ENCODE peak calls at places on chromosome 15, in nine cellular contexts. One of them, this sample, is unnamed.

GRCh38 chr15:32979710-32980109 is 214.8 kb downstream of the FMN1 start:
- DNase-seq in AG04450: peak; percentile 91
- DNase-seq in IMR-90: peak; percentile 98
- DNase-seq in glutamatergic neuron: no peak
- DNase-seq in tibial artery: no peak
- DNase-seq in CD4-positive, alpha-beta T cell: no peak
- DNase-seq in dorsolateral prefrontal cortex: no peak
- DNase-seq in foreskin fibroblast: peak; percentile 94
- DNase-seq in neural crest cell: no peak
- DNase-seq in this sample: no peak

GRCh38 chr15:77335298-77335697 is 84.6 kb downstream of the PEAK1 start:
- DNase-seq in AG04450: no peak
- DNase-seq in IMR-90: peak; percentile 19
- DNase-seq in glutamatergic neuron: no peak
- DNase-seq in tibial artery: peak; percentile 30
- DNase-seq in CD4-positive, alpha-beta T cell: no peak
- DNase-seq in dorsolateral prefrontal cortex: peak; percentile 62
- DNase-seq in foreskin fibroblast: no peak
- DNase-seq in neural crest cell: no peak
- DNase-seq in this sample: no peak

GRCh38 chr15:59616390-59616789 is 4.8 kb downstream of the GCNT3 start:
- DNase-seq in AG04450: no peak
- DNase-seq in IMR-90: no peak
- DNase-seq in glutamatergic neuron: no peak
- DNase-seq in tibial artery: no peak
- DNase-seq in CD4-positive, alpha-beta T cell: no peak
- DNase-seq in dorsolateral prefrontal cortex: no peak
- DNase-seq in foreskin fibroblast: no peak
- DNase-seq in neural crest cell: no peak
- DNase-seq in this sample: no peak

GRCh38 chr15:62624541-62625399 is 417.8 kb upstream of the TPM1 start:
- DNase-seq in AG04450: no peak
- DNase-seq in IMR-90: peak; percentile 74
- DNase-seq in glutamatergic neuron: no peak
- DNase-seq in tibial artery: no peak
- DNase-seq in CD4-positive, alpha-beta T cell: no peak
- DNase-seq in dorsolateral prefrontal cortex: no peak
- DNase-seq in foreskin fibroblast: peak; percentile 86
- DNase-seq in neural crest cell: no peak
- DNase-seq in this sample: no peak

GRCh38 chr15:74431116-74431515 is 2.6 kb downstream of the SEMA7A start:
- DNase-seq in AG04450: no peak
- DNase-seq in IMR-90: no peak
- DNase-seq in glutamatergic neuron: no peak
- DNase-seq in tibial artery: no peak
- DNase-seq in CD4-positive, alpha-beta T cell: no peak
- DNase-seq in dorsolateral prefrontal cortex: no peak
- DNase-seq in foreskin fibroblast: no peak
- DNase-seq in neural crest cell: no peak
- DNase-seq in this sample: no peak

GRCh38 chr15:56894601-56895000 is 23.8 kb upstream of the TCF12 start:
- DNase-seq in AG04450: no peak
- DNase-seq in IMR-90: no peak
- DNase-seq in glutamatergic neuron: no peak
- DNase-seq in tibial artery: no peak
- DNase-seq in CD4-positive, alpha-beta T cell: no peak
- DNase-seq in dorsolateral prefrontal cortex: no peak
- DNase-seq in foreskin fibroblast: no peak
- DNase-seq in neural crest cell: no peak
- DNase-seq in this sample: no peak

GRCh38 chr15:65304393-65305143 is at the start of gene RNU5B-1:
- DNase-seq in AG04450: peak; percentile 95
- DNase-seq in IMR-90: peak; percentile 98
- DNase-seq in glutamatergic neuron: peak; percentile 70
- DNase-seq in tibial artery: peak; percentile 68
- DNase-seq in CD4-positive, alpha-beta T cell: peak; percentile 41
- DNase-seq in dorsolateral prefrontal cortex: no peak
- DNase-seq in foreskin fibroblast: peak; percentile 94
- DNase-seq in neural crest cell: peak; percentile 79
- DNase-seq in this sample: peak; percentile 64

GRCh38 chr15:57057134-57057930 is 138.9 kb downstream of the TCF12 start:
- DNase-seq in AG04450: no peak
- DNase-seq in IMR-90: no peak
- DNase-seq in glutamatergic neuron: no peak
- DNase-seq in tibial artery: no peak
- DNase-seq in CD4-positive, alpha-beta T cell: no peak
- DNase-seq in dorsolateral prefrontal cortex: no peak
- DNase-seq in foreskin fibroblast: no peak
- DNase-seq in neural crest cell: no peak
- DNase-seq in this sample: no peak

GRCh38 chr15:47897525-47897924 is 180.2 kb downstream of the SEMA6D start:
- DNase-seq in AG04450: no peak
- DNase-seq in IMR-90: no peak
- DNase-seq in glutamatergic neuron: no peak
- DNase-seq in tibial artery: no peak
- DNase-seq in CD4-positive, alpha-beta T cell: no peak
- DNase-seq in dorsolateral prefrontal cortex: no peak
- DNase-seq in foreskin fibroblast: no peak
- DNase-seq in neural crest cell: no peak
- DNase-seq in this sample: no peak

GRCh38 chr15:69784808-69785550 is 312.7 kb downstream of the TLE3 start:
- DNase-seq in AG04450: no peak
- DNase-seq in IMR-90: peak; percentile 33
- DNase-seq in glutamatergic neuron: no peak
- DNase-seq in tibial artery: no peak
- DNase-seq in CD4-positive, alpha-beta T cell: no peak
- DNase-seq in dorsolateral prefrontal cortex: no peak
- DNase-seq in foreskin fibroblast: peak; percentile 37
- DNase-seq in neural crest cell: no peak
- DNase-seq in this sample: no peak

GRCh38 chr15:38707802-38708671 is 143.4 kb upstream of the RASGRP1 start:
- DNase-seq in AG04450: no peak
- DNase-seq in IMR-90: peak; percentile 80
- DNase-seq in glutamatergic neuron: peak; percentile 28
- DNase-seq in tibial artery: no peak
- DNase-seq in CD4-positive, alpha-beta T cell: no peak
- DNase-seq in dorsolateral prefrontal cortex: peak; percentile 28
- DNase-seq in foreskin fibroblast: peak; percentile 54
- DNase-seq in neural crest cell: peak; percentile 48
- DNase-seq in this sample: no peak

GRCh38 chr15:70337292-70338186 is 239.8 kb upstream of the TLE3 start:
- DNase-seq in AG04450: no peak
- DNase-seq in IMR-90: no peak
- DNase-seq in glutamatergic neuron: no peak
- DNase-seq in tibial artery: no peak
- DNase-seq in CD4-positive, alpha-beta T cell: no peak
- DNase-seq in dorsolateral prefrontal cortex: no peak
- DNase-seq in foreskin fibroblast: no peak
- DNase-seq in neural crest cell: no peak
- DNase-seq in this sample: peak; percentile 5

GRCh38 chr15:65937476-65937875 is 68.2 kb downstream of the RAB11A start:
- DNase-seq in AG04450: no peak
- DNase-seq in IMR-90: peak; percentile 15
- DNase-seq in glutamatergic neuron: no peak
- DNase-seq in tibial artery: no peak
- DNase-seq in CD4-positive, alpha-beta T cell: no peak
- DNase-seq in dorsolateral prefrontal cortex: peak; percentile 76
- DNase-seq in foreskin fibroblast: no peak
- DNase-seq in neural crest cell: no peak
- DNase-seq in this sample: no peak

DNA sequence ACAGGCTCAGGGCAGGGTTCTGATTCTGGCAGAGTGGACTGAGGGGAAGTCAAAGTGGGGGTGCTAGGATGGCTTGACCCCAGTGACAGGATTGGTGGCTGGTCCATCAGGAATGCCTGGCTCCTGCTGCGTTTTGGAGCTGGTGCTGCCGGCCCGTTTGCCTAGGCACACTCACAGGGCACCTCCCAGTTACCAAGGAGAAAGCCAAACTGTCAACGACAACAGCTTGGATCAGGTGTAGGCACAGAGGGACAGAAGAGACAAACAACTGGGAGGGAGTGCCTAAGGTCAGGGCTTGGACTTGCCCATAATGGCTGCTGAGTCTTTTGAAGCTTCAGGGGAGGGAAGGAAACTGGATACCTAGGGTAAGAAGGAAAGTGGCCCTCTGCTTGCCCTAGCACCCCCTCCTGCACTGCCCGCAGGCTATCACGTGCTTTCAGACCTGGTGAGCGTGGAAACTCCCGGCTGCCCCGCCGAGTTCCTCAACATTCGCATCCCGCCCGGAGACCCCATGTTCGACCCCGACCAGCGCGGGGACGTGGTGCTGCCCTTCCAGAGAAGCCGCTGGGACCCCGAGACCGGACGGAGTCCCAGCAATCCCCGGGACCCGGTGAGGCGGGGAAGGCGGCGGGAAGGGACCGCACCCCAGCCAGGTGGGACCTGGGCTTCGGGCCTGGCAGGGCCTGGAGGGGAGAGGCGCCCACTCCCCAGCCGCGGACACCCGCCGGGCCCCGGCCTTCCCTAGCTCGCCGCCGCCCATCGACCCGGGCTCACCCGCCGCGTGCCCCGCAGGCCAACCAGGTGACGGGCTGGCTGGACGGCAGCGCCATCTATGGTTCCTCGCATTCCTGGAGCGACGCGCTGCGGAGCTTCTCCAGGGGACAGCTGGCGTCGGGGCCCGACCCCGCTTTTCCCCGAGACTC is 5.1 kb downstream of the DUOX1 start:
- DNase-seq in AG04450: no peak
- DNase-seq in IMR-90: no peak
- DNase-seq in glutamatergic neuron: peak; percentile 67
- DNase-seq in tibial artery: no peak
- DNase-seq in CD4-positive, alpha-beta T cell: no peak
- DNase-seq in dorsolateral prefrontal cortex: no peak
- DNase-seq in foreskin fibroblast: no peak
- DNase-seq in neural crest cell: no peak
- DNase-seq in this sample: no peak
- TF ChIP-seq CTCF in AG04450: no peak
- TF ChIP-seq CTCF in IMR-90: no peak
- TF ChIP-seq CTCF in glutamatergic neuron: no peak
- TF ChIP-seq CTCF in tibial artery: no peak
- TF ChIP-seq CTCF in CD4-positive, alpha-beta T cell: no peak
- TF ChIP-seq CTCF in dorsolateral prefrontal cortex: no peak
- TF ChIP-seq CTCF in foreskin fibroblast: no peak
- TF ChIP-seq CTCF in neural crest cell: no peak
- TF ChIP-seq CTCF in this sample: peak; percentile 26

GRCh38 chr15:95113041-95113440 is 881.7 kb downstream of the MCTP2 start:
- DNase-seq in AG04450: no peak
- DNase-seq in IMR-90: no peak
- DNase-seq in glutamatergic neuron: no peak
- DNase-seq in tibial artery: no peak
- DNase-seq in CD4-positive, alpha-beta T cell: no peak
- DNase-seq in dorsolateral prefrontal cortex: no peak
- DNase-seq in foreskin fibroblast: no peak
- DNase-seq in neural crest cell: no peak
- DNase-seq in this sample: no peak
- TF ChIP-seq CTCF in AG04450: no peak
- TF ChIP-seq CTCF in IMR-90: no peak
- TF ChIP-seq CTCF in glutamatergic neuron: no peak
- TF ChIP-seq CTCF in tibial artery: no peak
- TF ChIP-seq CTCF in CD4-positive, alpha-beta T cell: no peak
- TF ChIP-seq CTCF in dorsolateral prefrontal cortex: no peak
- TF ChIP-seq CTCF in foreskin fibroblast: no peak
- TF ChIP-seq CTCF in neural crest cell: no peak
- TF ChIP-seq CTCF in this sample: no peak

GRCh38 chr15:89576417-89576773 is 1.1 kb downstream of the TICRR start:
- DNase-seq in AG04450: no peak
- DNase-seq in IMR-90: peak; percentile 9
- DNase-seq in glutamatergic neuron: no peak
- DNase-seq in tibial artery: no peak
- DNase-seq in CD4-positive, alpha-beta T cell: no peak
- DNase-seq in dorsolateral prefrontal cortex: no peak
- DNase-seq in foreskin fibroblast: peak; percentile 24
- DNase-seq in neural crest cell: no peak
- DNase-seq in this sample: no peak

GRCh38 chr15:89577776-89578115 is 2.5 kb downstream of the TICRR start:
- DNase-seq in AG04450: no peak
- DNase-seq in IMR-90: no peak
- DNase-seq in glutamatergic neuron: no peak
- DNase-seq in tibial artery: no peak
- DNase-seq in CD4-positive, alpha-beta T cell: no peak
- DNase-seq in dorsolateral prefrontal cortex: no peak
- DNase-seq in foreskin fibroblast: no peak
- DNase-seq in neural crest cell: no peak
- DNase-seq in this sample: no peak

GRCh38 chr15:89578146-89578545 is 2.9 kb downstream of the TICRR start:
- DNase-seq in AG04450: no peak
- DNase-seq in IMR-90: no peak
- DNase-seq in glutamatergic neuron: no peak
- DNase-seq in tibial artery: no peak
- DNase-seq in CD4-positive, alpha-beta T cell: no peak
- DNase-seq in dorsolateral prefrontal cortex: no peak
- DNase-seq in foreskin fibroblast: no peak
- DNase-seq in neural crest cell: no peak
- DNase-seq in this sample: no peak

GRCh38 chr15:89575656-89576416 is 567 bp downstream of the TICRR start:
- DNase-seq in AG04450: no peak
- DNase-seq in IMR-90: peak; percentile 4
- DNase-seq in glutamatergic neuron: peak; percentile 41
- DNase-seq in tibial artery: no peak
- DNase-seq in CD4-positive, alpha-beta T cell: no peak
- DNase-seq in dorsolateral prefrontal cortex: no peak
- DNase-seq in foreskin fibroblast: peak; percentile 10
- DNase-seq in neural crest cell: peak; percentile 26
- DNase-seq in this sample: no peak

GRCh38 chr15:89575146-89575655 is at the start of gene TICRR:
- DNase-seq in AG04450: peak; percentile 98
- DNase-seq in IMR-90: peak; percentile 100
- DNase-seq in glutamatergic neuron: peak; percentile 93
- DNase-seq in tibial artery: peak; percentile 94
- DNase-seq in CD4-positive, alpha-beta T cell: peak; percentile 89
- DNase-seq in dorsolateral prefrontal cortex: peak; percentile 95
- DNase-seq in foreskin fibroblast: peak; percentile 99
- DNase-seq in neural crest cell: peak; percentile 92
- DNase-seq in this sample: peak; percentile 97
- TF ChIP-seq CTCF in AG04450: no peak
- TF ChIP-seq CTCF in IMR-90: no peak
- TF ChIP-seq CTCF in glutamatergic neuron: no peak
- TF ChIP-seq CTCF in tibial artery: peak; percentile 15
- TF ChIP-seq CTCF in CD4-positive, alpha-beta T cell: no peak
- TF ChIP-seq CTCF in dorsolateral prefrontal cortex: no peak
- TF ChIP-seq CTCF in foreskin fibroblast: no peak
- TF ChIP-seq CTCF in neural crest cell: no peak
- TF ChIP-seq CTCF in this sample: no peak

DNA sequence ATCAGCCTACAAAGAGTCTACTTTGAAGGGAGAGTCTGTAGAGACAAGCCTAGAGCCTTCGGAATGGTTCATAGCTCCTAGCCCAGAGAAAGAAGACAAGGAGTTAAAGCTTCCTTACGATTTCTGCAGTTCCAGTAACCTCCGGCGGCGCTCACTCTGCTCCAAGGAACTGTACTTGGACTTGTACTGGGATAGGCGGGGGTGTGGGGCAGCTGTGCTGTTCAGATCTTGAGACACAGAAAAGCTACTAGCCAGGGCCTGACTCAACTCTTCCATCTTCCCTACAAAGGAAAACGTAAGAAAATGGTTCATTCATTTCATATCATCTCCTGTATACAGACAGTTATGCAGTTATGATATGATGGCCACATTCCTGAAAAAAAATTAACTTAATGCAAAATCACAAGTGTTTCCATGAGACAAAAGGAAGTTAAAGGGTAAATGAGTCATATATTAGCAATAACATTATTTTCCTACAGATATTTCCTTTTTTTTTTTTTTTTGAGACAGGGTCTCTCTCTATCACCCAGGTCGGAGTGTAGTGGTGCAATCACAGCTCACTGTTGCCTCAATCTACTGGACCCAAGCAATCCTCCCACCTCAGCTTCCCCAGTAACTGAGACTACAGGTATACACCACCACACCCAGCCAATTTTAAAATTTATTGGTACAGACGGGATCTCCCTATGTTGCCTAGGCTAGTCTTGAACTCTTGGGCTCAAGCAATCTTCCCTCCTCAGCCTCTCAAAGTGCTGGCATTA is 4.6 kb downstream of the SNUPN start:
- DNase-seq in AG04450: peak; percentile 64
- DNase-seq in IMR-90: peak; percentile 89
- DNase-seq in glutamatergic neuron: peak; percentile 23
- DNase-seq in tibial artery: peak; percentile 94
- DNase-seq in CD4-positive, alpha-beta T cell: no peak
- DNase-seq in dorsolateral prefrontal cortex: no peak
- DNase-seq in foreskin fibroblast: peak; percentile 82
- DNase-seq in neural crest cell: no peak
- DNase-seq in this sample: no peak
- TF ChIP-seq CTCF in AG04450: peak; percentile 44
- TF ChIP-seq CTCF in IMR-90: peak; percentile 38
- TF ChIP-seq CTCF in glutamatergic neuron: no peak
- TF ChIP-seq CTCF in tibial artery: peak; percentile 68
- TF ChIP-seq CTCF in CD4-positive, alpha-beta T cell: no peak
- TF ChIP-seq CTCF in dorsolateral prefrontal cortex: no peak
- TF ChIP-seq CTCF in foreskin fibroblast: no peak
- TF ChIP-seq CTCF in neural crest cell: no peak
- TF ChIP-seq CTCF in this sample: no peak

This sample was measured in CD14-positive monocyte.